ENCODE peak calls at places on chromosomes 5 and 9, in six cellular contexts. N is IMR-90, S is A549, K is GM12878, O is K562, J is HepG2. L is an unnamed sample.

GRCh38 chr9:8750639-8751041 is 951.1 kb upstream of the DMAC1 start:
- DNase-seq in J (no peak), K (no peak), S (no peak), O (no peak), N (no peak), L (no peak)

GRCh38 chr9:21110708-21111576 is 30.7 kb downstream of the IFNW1 start:
- DNase-seq in K (peak), O (no peak), J (peak), N (peak), S (peak), L (peak)

GRCh38 chr9:132722564-132723065 is 52.4 kb downstream of the GTF3C4 start:
- DNase-seq in O (no peak), N (no peak), S (no peak), K (no peak), J (no peak), L (no peak)

GRCh38 chr5:89457411-89458329 is 574.7 kb upstream of the MEF2C start:
- DNase-seq in K (no peak), O (no peak), J (no peak), S (peak), N (no peak), L (no peak)

GRCh38 chr5:179131886-179132585 is 71.9 kb downstream of the ZNF354C start:
- DNase-seq in S (no peak), O (no peak), K (no peak), N (no peak), J (no peak), L (no peak)

GRCh38 chr5:168261212-168261575 is 30.3 kb upstream of the WWC1 start:
- DNase-seq in K (no peak), O (no peak), N (no peak), J (no peak), S (no peak), L (no peak)

GRCh38 chr9:89440548-89440947 is 57.4 kb downstream of the SEMA4D start:
- DNase-seq in S (no peak), O (no peak), J (no peak), K (no peak), N (no peak), L (no peak)

GRCh38 chr9:6931913-6932312 is 174.1 kb downstream of the KDM4C start:
- DNase-seq in O (peak), J (peak), K (no peak), N (peak), S (peak), L (no peak)

GRCh38 chr5:134524219-134524825 is 1.1 kb upstream of the JADE2 start:
- DNase-seq in N (peak), K (no peak), J (no peak), S (peak), O (peak), L (peak)

GRCh38 chr5:130110333-130110732 is 206.1 kb downstream of the CHSY3 start:
- DNase-seq in O (no peak), S (no peak), N (no peak), J (no peak), K (no peak), L (no peak)

GRCh38 chr9:134338394-134339182 is 12.3 kb downstream of the RXRA start:
- DNase-seq in K (no peak), S (no peak), J (no peak), N (no peak), O (peak), L (no peak)

GRCh38 chr5:72222521-72222920 is 97.5 kb downstream of the MRPS27 start:
- DNase-seq in N (no peak), S (no peak), J (no peak), K (no peak), O (no peak), L (no peak)

GRCh38 chr5:159975462-159976019 is 33.4 kb upstream of the TTC1 start:
- DNase-seq in N (peak), O (peak), J (peak), K (no peak), S (peak), L (peak)

GRCh38 chr5:88674262-88675158 is 208.5 kb downstream of the MEF2C start:
- DNase-seq in K (no peak), O (no peak), S (no peak), J (no peak), N (no peak), L (peak)

GRCh38 chr5:37842048-37842447 is 2.2 kb upstream of the GDNF start:
- DNase-seq in K (no peak), O (no peak), J (no peak), N (no peak), S (no peak), L (no peak)

GRCh38 chr5:78597858-78598415 is 50.6 kb downstream of the LHFPL2 start:
- DNase-seq in O (no peak), J (no peak), S (no peak), N (peak), K (no peak), L (no peak)

GRCh38 chr5:125834438-125835147 is 588.6 kb upstream of the GRAMD2B start:
- DNase-seq in O (no peak), K (no peak), N (no peak), J (no peak), S (no peak), L (no peak)

DNA sequence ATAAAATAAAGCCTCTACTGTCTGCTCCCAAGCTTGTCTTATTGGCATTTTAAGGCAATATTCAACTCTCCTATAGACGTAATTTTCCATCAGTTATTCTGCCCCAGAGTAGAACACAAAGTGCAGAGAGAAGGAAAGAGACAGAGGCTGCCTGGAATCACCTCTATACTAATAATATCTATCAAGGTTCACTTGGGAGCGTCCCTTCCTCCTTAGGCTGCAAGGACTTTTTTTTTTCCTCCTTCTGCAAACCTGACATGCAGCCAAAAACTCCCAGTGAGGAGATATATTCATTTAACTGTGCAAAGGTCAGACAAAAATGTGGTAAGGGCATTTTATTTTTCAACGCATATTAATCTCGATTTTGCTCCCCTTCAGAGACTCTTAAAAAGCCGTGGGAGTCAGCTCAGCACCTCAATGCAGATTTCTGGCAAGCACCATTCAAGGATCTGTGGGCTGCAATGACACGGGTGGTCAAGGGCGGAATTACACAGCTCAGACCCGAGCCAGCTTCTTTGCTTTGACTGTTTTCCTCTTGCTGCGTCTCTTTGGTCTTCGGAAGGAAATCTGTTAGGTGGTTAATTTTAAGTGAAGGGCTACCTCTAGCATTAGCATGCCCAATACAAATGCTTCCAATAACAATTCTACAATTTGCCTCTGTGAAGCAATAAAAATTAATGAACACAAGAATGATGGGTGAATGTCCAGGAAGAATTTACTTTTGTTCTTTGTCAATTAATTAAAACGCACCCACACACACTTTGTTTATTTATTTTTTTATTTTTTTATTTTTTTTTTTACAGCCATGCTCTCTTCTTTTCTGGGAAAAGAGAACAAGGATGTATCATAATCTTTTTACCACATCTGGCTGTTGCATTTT is 587.7 kb upstream of the GRAMD2B start:
- DNase-seq in K (no peak), S (peak), O (no peak), J (peak), N (peak), L (peak)
- TF ChIP-seq BHLHE40 in K (no peak), S (no peak), O (no peak), J (no peak), N (no peak), L (no peak)

GRCh38 chr5:93585054-93585751 is 2.2 kb downstream of the NR2F1 start:
- DNase-seq in K (no peak), J (no peak), O (no peak), S (peak), N (no peak), L (no peak)
- TF ChIP-seq BHLHE40 in K (no peak), J (no peak), O (no peak), S (no peak), N (no peak), L (no peak)

DNA sequence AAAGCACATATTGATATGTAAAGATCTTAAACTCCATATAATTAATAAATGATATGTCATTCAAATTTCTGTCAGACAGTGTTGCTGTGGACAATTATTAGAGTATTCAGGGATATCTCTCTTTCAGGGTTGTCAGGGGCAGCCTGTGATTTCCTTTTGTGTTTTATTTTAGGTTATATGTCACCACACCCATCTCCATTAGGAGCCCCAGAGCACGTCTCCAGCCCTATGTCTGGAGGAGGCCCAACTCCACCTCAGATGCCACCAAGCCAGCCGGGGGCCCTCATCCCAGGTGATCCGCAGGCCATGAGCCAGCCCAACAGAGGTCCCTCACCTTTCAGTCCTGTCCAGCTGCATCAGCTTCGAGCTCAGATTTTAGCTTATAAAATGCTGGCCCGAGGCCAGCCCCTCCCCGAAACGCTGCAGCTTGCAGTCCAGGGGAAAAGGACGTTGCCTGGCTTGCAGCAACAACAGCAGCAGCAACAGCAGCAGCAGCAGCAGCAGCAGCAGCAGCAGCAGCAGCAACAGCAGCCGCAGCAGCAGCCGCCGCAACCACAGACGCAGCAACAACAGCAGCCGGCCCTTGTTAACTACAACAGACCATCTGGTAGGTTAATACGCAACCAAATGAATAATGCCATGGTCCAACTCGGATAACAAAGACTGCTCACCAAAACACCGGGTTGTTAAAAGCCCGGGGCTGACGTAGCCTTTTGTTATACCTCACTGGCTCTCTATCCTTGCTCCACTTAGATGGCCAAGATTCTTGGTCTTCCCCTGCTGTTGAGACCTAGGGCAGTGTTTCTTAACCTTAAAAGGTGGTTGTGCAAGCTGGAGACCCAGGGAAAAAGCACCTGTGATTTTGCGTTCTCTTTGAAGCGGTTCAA is 24.4 kb downstream of the SMARCA2 start:
- DNase-seq in S (no peak), O (no peak), J (no peak), K (no peak), N (no peak), L (no peak)
- TF ChIP-seq BHLHE40 in S (no peak), O (no peak), J (no peak), K (no peak), N (no peak), L (no peak)

GRCh38 chr5:11599499-11599898 is 304.7 kb downstream of the CTNND2 start:
- DNase-seq in K (no peak), N (no peak), O (no peak), S (no peak), J (peak), L (no peak)

GRCh38 chr5:11596657-11597071 is 307.6 kb downstream of the CTNND2 start:
- DNase-seq in O (no peak), N (no peak), J (peak), K (no peak), S (no peak), L (no peak)

GRCh38 chr5:11607944-11608343 is 296.3 kb downstream of the CTNND2 start:
- DNase-seq in O (no peak), S (no peak), K (no peak), J (no peak), N (no peak), L (no peak)

DNA sequence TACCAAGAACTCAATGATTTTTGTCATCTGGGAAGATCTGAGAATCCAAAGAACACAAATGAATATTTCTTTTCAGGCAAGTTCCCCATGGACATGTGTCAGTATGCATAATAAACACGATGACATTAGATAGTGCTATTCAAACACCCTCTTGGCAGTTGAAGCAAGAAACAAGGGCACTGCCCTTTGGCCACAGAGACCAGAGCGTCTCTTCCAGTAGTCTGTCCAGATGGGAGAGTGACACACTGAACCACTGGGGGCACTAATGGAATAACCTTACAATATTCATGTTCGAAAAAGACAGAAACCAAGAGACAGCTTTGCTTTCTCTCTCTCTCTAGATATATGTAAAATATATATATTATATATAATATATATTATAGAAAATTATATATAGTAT is 301.9 kb downstream of the CTNND2 start:
- DNase-seq in N (no peak), S (no peak), K (no peak), J (peak), O (no peak), L (peak)
- TF ChIP-seq BHLHE40 in N (no peak), S (no peak), K (no peak), J (no peak), O (no peak), L (no peak)

DNA sequence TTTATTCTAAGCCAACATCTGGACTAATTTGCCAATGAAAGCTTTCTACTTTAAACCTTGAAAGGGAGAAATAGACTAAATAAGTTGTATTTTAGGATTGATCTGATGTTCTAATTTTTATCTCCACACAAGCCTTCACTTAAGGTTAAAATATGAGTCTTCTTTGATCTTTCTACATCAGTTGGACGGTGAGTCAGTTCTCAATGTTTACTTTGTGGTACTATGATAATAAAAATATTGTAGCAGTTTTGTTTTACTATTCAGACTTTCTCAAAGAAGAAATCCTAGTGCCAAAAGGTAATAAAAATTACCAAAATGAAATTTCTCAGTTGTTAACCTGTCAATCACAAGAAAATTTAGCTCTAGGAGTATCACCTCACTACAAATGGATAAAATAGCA is 203.5 kb upstream of the RGMB start:
- DNase-seq in N (peak), K (no peak), O (no peak), J (no peak), S (no peak), L (no peak)
- TF ChIP-seq BHLHE40 in N (no peak), K (no peak), O (no peak), J (no peak), S (no peak), L (no peak)

DNA sequence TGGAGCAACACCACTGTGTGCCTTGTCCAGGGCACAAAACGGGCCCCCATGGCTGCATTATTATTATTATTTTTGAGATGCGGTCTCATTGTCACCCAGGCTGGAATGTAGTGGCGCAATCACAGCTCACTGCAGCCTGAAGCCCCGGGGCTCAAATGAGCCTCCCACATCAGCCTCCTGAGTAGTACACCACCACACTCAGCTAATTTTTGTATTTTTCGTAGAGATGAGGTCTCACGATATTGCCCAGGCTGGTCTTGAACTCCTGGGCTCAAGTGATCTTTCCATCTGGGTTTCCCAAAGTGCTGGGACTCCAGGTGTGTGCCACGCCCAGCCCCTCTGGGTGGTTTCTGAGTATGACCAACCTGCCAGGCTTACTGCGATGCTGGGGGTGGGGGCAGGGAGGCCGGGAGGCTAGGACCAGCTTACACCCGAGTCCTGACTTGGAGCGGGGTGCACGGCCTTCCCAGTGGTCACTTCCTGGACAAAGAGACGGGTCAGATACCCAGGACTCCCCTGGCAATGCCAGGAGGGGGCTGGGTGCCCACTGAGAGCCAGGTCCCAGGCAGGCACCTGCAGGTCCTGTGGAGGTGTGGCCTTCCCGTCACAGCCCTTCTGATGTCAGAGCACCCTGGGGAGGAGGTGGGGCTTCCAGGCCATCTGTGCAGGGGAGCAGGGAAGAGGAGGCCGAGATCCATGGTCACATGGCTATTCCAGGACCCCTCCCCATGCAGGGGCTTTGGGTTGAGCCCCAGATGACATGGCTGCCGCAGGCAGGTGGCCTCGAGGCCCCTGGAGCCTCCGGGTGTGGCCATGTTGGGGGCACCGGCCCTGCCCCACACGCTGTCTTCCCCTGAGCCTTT is 8.3 kb upstream of the NRARP start:
- DNase-seq in J (no peak), S (peak), O (peak), N (no peak), K (no peak), L (no peak)
- TF ChIP-seq BHLHE40 in J (no peak), S (no peak), O (no peak), N (no peak), K (no peak), L (no peak)

GRCh38 chr9:111962021-111962420 is 65.4 kb downstream of the UGCG start:
- DNase-seq in N (no peak), O (no peak), K (no peak), J (no peak), S (no peak), L (no peak)
- TF ChIP-seq BHLHE40 in N (no peak), O (no peak), K (no peak), J (no peak), S (no peak), L (no peak)

DNA sequence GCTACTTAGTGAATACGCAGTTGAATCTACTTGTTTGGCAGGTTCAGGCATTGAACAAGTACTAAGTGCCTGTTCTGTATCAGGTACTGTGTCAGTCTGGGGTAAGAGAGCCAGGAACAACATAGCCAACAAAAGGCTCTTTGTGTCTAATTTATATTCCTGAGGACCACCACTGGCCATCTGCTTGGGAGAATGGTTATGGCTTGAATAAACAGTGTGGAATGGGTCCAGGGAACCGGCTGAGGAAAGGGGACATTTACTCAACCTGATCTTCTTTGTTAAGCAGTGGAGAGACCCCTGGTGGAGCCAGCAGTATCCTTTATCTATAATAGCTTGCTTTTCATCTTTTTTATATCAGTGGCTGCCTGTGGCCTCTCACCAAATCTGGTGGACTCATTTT is 38.6 kb downstream of the EXOSC2 start:
- DNase-seq in K (no peak), S (peak), N (peak), O (peak), J (peak), L (no peak)
- TF ChIP-seq BHLHE40 in K (no peak), S (no peak), N (no peak), O (no peak), J (no peak), L (no peak)

DNA sequence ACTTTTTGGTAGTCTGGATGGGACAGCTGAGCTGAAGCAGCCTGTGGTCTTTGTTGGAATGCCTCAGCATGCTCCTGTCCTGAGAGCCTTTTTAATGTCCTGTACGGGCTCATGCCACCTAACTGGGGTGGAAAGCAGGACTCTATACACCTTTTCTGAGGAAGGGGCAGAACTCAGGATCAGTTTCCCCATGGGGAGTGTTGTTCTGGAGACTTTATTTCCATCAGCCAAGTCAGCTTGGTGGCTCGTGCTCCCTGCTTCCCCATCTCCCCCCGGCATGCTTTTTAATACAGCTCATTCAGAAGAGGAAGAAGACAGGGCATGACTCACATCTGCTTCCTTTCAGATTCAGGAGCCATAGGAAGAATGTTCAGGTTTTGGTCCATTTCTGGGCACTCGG is 5.1 kb upstream of the SEPTIN8 start:
- DNase-seq in K (no peak), J (no peak), S (no peak), N (peak), O (no peak), L (no peak)
- TF ChIP-seq BHLHE40 in K (no peak), J (no peak), S (no peak), N (peak), O (no peak), L (no peak)

L was measured in HEK293T.